ENCODE peak calls at places on chromosomes 7 and 10, in six cellular contexts. F, Y, C, U, E and J are unnamed samples.

GRCh38 chr10:125017547-125018298 is 75.8 kb downstream of the ZRANB1 start:
- DNase-seq in F (no peak), U (peak), Y (no peak), C (no peak), E (no peak), J (no peak)

GRCh38 chr10:131220601-131221171 is 90.8 kb downstream of the TCERG1L start:
- DNase-seq in F (no peak), E (no peak), U (no peak), C (no peak), Y (no peak), J (no peak)

GRCh38 chr7:73811760-73812168 is 19.0 kb upstream of the CLDN4 start:
- DNase-seq in U (peak), C (peak), Y (peak), F (peak), E (no peak), J (no peak)

GRCh38 chr7:113652501-113652900 is 266.3 kb downstream of the PPP1R3A start:
- DNase-seq in Y (no peak), U (no peak), C (peak), E (no peak), F (no peak), J (no peak)

GRCh38 chr10:15141136-15142067 is 27.1 kb downstream of the NMT2 start:
- DNase-seq in Y (no peak), C (no peak), F (no peak), E (no peak), U (no peak), J (peak)

GRCh38 chr10:60964257-60965235 is 20.6 kb upstream of the RHOBTB1 start:
- DNase-seq in Y (peak), U (peak), C (peak), F (peak), E (peak), J (peak)

GRCh38 chr10:74282151-74282852 is 131.3 kb downstream of the ADK start:
- DNase-seq in Y (no peak), F (no peak), E (no peak), U (no peak), C (peak), J (no peak)

GRCh38 chr7:92276486-92276885 is 30.7 kb downstream of the ANKIB1 start:
- DNase-seq in Y (no peak), C (no peak), E (no peak), F (no peak), U (no peak), J (no peak)

GRCh38 chr7:69739906-69740545 is 141.8 kb downstream of the AUTS2 start:
- DNase-seq in F (peak), Y (peak), C (no peak), E (peak), U (no peak), J (no peak)

GRCh38 chr10:16891375-16892313 is 74.4 kb upstream of the RSU1 start:
- DNase-seq in F (peak), U (peak), C (peak), E (peak), Y (peak), J (no peak)

GRCh38 chr7:107057474-107057833 is 12.9 kb downstream of the PRKAR2B start:
- DNase-seq in U (no peak), Y (no peak), E (no peak), C (no peak), F (no peak), J (no peak)

GRCh38 chr7:50358306-50358705 is 53.8 kb downstream of the IKZF1 start:
- DNase-seq in F (no peak), Y (no peak), U (no peak), E (no peak), C (no peak), J (no peak)